ENCODE peak calls at places on chromosome 1, in eight cellular contexts. C is T-cell; U is fibroblast of the aortic adventitia; B is stimulated activated naive CD8-positive, alpha-beta T cell treated with anti-CD3 and anti-CD28 coated beads, Interleukin-15, amount 100 ng/mL, for 72 hours; Q is GM10248; Z is NCI-H345; F is tibial artery; G is NCI-H774. V is an unnamed sample.
A peak's percentile ranks its signal among the peaks of the same experiment; 100 is the strongest.

GRCh38 chr1:93344886-93345632 is 648 bp upstream of the DR1 start:
- DNase-seq in Z (no peak), Q (no peak), C (no peak), U (no peak), G (no peak), F (no peak), B (no peak), V (no peak)

GRCh38 chr1:113269577-113269976 is 120.7 kb upstream of the MAGI3 start:
- DNase-seq in F (no peak), Q (no peak), G (no peak), C (no peak), B (no peak), Z (no peak), U (no peak), V (no peak)

GRCh38 chr1:92327794-92328193 is 28.9 kb downstream of the RPAP2 start:
- DNase-seq in G (no peak), Z (no peak), F (no peak), U (no peak), Q (no peak), B (no peak), C (no peak), V (no peak)

GRCh38 chr1:6321205-6321604 is 60.3 kb upstream of the GPR153 start:
- DNase-seq in C (no peak), Z (no peak), F (no peak), U (no peak), B (no peak), Q (no peak), G (no peak), V (no peak)

GRCh38 chr1:29664711-29665110 is 428.4 kb downstream of the PTPRU start:
- DNase-seq in C (no peak), G (no peak), Z (no peak), U (no peak), B (no peak), F (no peak), Q (no peak), V (no peak)

GRCh38 chr1:210558302-210558701 is 229.6 kb downstream of the HHAT start:
- DNase-seq in U (no peak), Q (no peak), B (no peak), G (no peak), C (no peak), Z (peak; percentile 72), F (no peak), V (no peak)

GRCh38 chr1:153494976-153495535 is 34.6 kb upstream of the S100A7 start:
- DNase-seq in Z (peak; percentile 93), C (peak; percentile 70), F (peak; percentile 79), B (peak; percentile 72), Q (peak; percentile 65), G (peak; percentile 46), U (peak; percentile 64), V (peak; percentile 76)

GRCh38 chr1:19453843-19454242 is 31.5 kb downstream of the CAPZB start:
- DNase-seq in G (no peak), B (no peak), U (no peak), C (no peak), Q (no peak), F (no peak), Z (no peak), V (no peak)

GRCh38 chr1:10286244-10286643 is 75.9 kb downstream of the KIF1B start:
- DNase-seq in U (peak; percentile 25), Z (no peak), Q (no peak), G (no peak), F (no peak), C (no peak), B (no peak), V (no peak)

GRCh38 chr1:168386949-168387586 is 106.4 kb downstream of the TBX19 start:
- DNase-seq in B (peak; percentile 65), G (peak; percentile 79), Z (no peak), C (peak; percentile 71), Q (peak; percentile 36), F (no peak), U (no peak), V (peak; percentile 55)